ENCODE peak calls at places on chromosome 19, in ten cellular contexts. N is neural progenitor cell; T is activated effector memory CD4-positive, alpha-beta T cell treated with anti-CD3 and anti-CD28 coated beads, Interleukin-2, amount 50 U/mL, for 16 hours; R is iPS-NIHi11; X is mammary epithelial cell; O is Peyer's patch; Z is astrocyte of the spinal cord; U is thoracic aorta; K is D341Med; M is left ventricle myocardium inferior. E is an unnamed sample.

GRCh38 chr19:36008336-36008978 is at the start of gene SYNE4:
- DNase-seq in N (peak; percentile 75), T (no peak), R (peak; percentile 90), X (no peak), O (peak; percentile 70), Z (no peak), U (no peak), K (no peak), M (no peak), E (no peak)

GRCh38 chr19:1449467-1450442 is at the start of gene APC2:
- DNase-seq in N (peak; percentile 95), T (peak; percentile 73), R (peak; percentile 91), X (no peak), O (no peak), Z (peak; percentile 22), U (no peak), K (peak; percentile 96), M (no peak), E (peak; percentile 95)

GRCh38 chr19:18112989-18113478 is 15.5 kb downstream of the MAST3 start:
- DNase-seq in N (peak; percentile 92), T (peak; percentile 92), R (peak; percentile 82), X (peak; percentile 75), O (peak; percentile 93), Z (peak; percentile 80), U (no peak), K (peak; percentile 88), M (peak; percentile 87), E (peak; percentile 88)

GRCh38 chr19:46487802-46488445 is 7.7 kb downstream of the PNMA8B start:
- DNase-seq in N (peak; percentile 91), T (peak; percentile 90), R (peak; percentile 86), X (peak; percentile 59), O (peak; percentile 81), Z (peak; percentile 62), U (no peak), K (peak; percentile 88), M (peak; percentile 76), E (peak; percentile 88)

GRCh38 chr19:46975011-46975917 is 44.4 kb upstream of the NPAS1 start:
- DNase-seq in N (peak; percentile 42), T (no peak), R (no peak), X (no peak), O (no peak), Z (no peak), U (no peak), K (peak; percentile 83), M (no peak), E (no peak)

GRCh38 chr19:3178377-3178972 is at the start of gene S1PR4:
- DNase-seq in N (no peak), T (peak; percentile 87), R (no peak), X (no peak), O (peak; percentile 50), Z (no peak), U (no peak), K (no peak), M (no peak), E (no peak)

GRCh38 chr19:8610041-8610927 is at the start of gene ADAMTS10:
- DNase-seq in N (peak; percentile 74), T (peak; percentile 72), R (peak; percentile 68), X (no peak), O (no peak), Z (peak; percentile 59), U (no peak), K (peak; percentile 79), M (peak; percentile 51), E (peak; percentile 62)

GRCh38 chr19:41792513-41793413 is 3.6 kb upstream of the CEACAM3 start:
- DNase-seq in N (peak; percentile 79), T (peak; percentile 80), R (peak; percentile 82), X (peak; percentile 35), O (peak; percentile 66), Z (peak; percentile 36), U (no peak), K (peak; percentile 81), M (peak; percentile 27), E (peak; percentile 54)

GRCh38 chr19:37981785-37982475 is 74.9 kb downstream of the SIPA1L3 start:
- DNase-seq in N (no peak), T (peak; percentile 28), R (no peak), X (peak; percentile 58), O (peak; percentile 66), Z (no peak), U (no peak), K (no peak), M (no peak), E (no peak)

GRCh38 chr19:33275933-33276619 is 26.3 kb downstream of the CEBPA start:
- DNase-seq in N (no peak), T (no peak), R (no peak), X (no peak), O (no peak), Z (no peak), U (no peak), K (no peak), M (no peak), E (no peak)

GRCh38 chr19:1066748-1067340 is at the start of gene ARHGAP45:
- DNase-seq in N (peak; percentile 52), T (peak; percentile 94), R (peak; percentile 65), X (no peak), O (peak; percentile 73), Z (no peak), U (no peak), K (peak; percentile 64), M (no peak), E (no peak)

GRCh38 chr19:41265376-41266153 is 1.4 kb downstream of the HNRNPUL1 start:
- DNase-seq in N (peak; percentile 26), T (peak; percentile 66), R (no peak), X (peak; percentile 16), O (peak; percentile 57), Z (peak; percentile 28), U (no peak), K (no peak), M (no peak), E (peak; percentile 24)